ENCODE peak calls at places on chromosomes 7 and 10, in five cellular contexts. K is left ventricle myocardium inferior; I is activated CD8-positive, alpha-beta memory T cell treated with anti-CD3 and anti-CD28 coated beads for 24 hours; E is GM04503; T is HuH-7. H is an unnamed sample.

GRCh38 chr7:7707756-7708310 is 10.6 kb downstream of the RPA3 start:
- DNase-seq in K (no peak), I (no peak), E (no peak), T (no peak), H (no peak)

GRCh38 chr7:135929249-135929648 is 47.9 kb downstream of the MTPN start:
- DNase-seq in K (no peak), I (no peak), E (no peak), T (no peak), H (no peak)

GRCh38 chr7:9937944-9938631 is 1035.6 kb upstream of the PHF14 start:
- DNase-seq in K (no peak), I (no peak), E (no peak), T (no peak), H (no peak)

GRCh38 chr10:75000748-75001321 is 110.6 kb upstream of the SAMD8 start:
- DNase-seq in K (no peak), I (no peak), E (no peak), T (no peak), H (no peak)

GRCh38 chr7:130946110-130946509 is 212.1 kb upstream of the KLF14 start:
- DNase-seq in K (no peak), I (no peak), E (no peak), T (no peak), H (no peak)

GRCh38 chr10:71657604-71658348 is 61.8 kb downstream of the C10orf105 start:
- DNase-seq in K (no peak), I (no peak), E (no peak), T (no peak), H (no peak)

GRCh38 chr7:98826811-98827231 is 43.0 kb downstream of the TMEM130 start:
- DNase-seq in K (peak), I (no peak), E (no peak), T (no peak), H (no peak)

GRCh38 chr7:22179442-22179879 is 177.5 kb downstream of the RAPGEF5 start:
- DNase-seq in K (no peak), I (no peak), E (no peak), T (no peak), H (no peak)

GRCh38 chr10:122097935-122098334 is 109.0 kb downstream of the TACC2 start:
- DNase-seq in K (no peak), I (no peak), E (no peak), T (no peak), H (no peak)

GRCh38 chr7:150406565-150407421 is 27.7 kb downstream of the ZNF775 start:
- DNase-seq in K (no peak), I (peak), E (no peak), T (peak), H (no peak)

GRCh38 chr10:119377905-119378736 is 164.4 kb downstream of the RGS10 start:
- DNase-seq in K (peak), I (no peak), E (no peak), T (no peak), H (no peak)

GRCh38 chr10:32349199-32349585 is 2.2 kb upstream of the EPC1 start:
- DNase-seq in K (no peak), I (no peak), E (no peak), T (no peak), H (no peak)

GRCh38 chr7:69843653-69844052 is 245.4 kb downstream of the AUTS2 start:
- DNase-seq in K (no peak), I (no peak), E (no peak), T (no peak), H (no peak)

GRCh38 chr10:64079341-64079740 is 558.1 kb downstream of the REEP3 start:
- DNase-seq in K (no peak), I (no peak), E (no peak), T (no peak), H (no peak)

GRCh38 chr7:42744746-42745145 is 167.1 kb downstream of the C7orf25 start:
- DNase-seq in K (no peak), I (no peak), E (no peak), T (no peak), H (no peak)

GRCh38 chr7:27947581-27948278 is 207.8 kb downstream of the TAX1BP1 start:
- DNase-seq in K (no peak), I (no peak), E (no peak), T (no peak), H (no peak)

GRCh38 chr10:101123085-101123814 is 7.8 kb upstream of the TLX1 start:
- DNase-seq in K (no peak), I (no peak), E (no peak), T (no peak), H (no peak)

GRCh38 chr7:48298779-48299178 is 127.5 kb downstream of the ABCA13 start:
- DNase-seq in K (no peak), I (no peak), E (no peak), T (no peak), H (no peak)

GRCh38 chr7:134175724-134176350 is 48.7 kb downstream of the LRGUK start:
- DNase-seq in K (no peak), I (no peak), E (no peak), T (no peak), H (no peak)

GRCh38 chr7:151003572-151003971 is 12.8 kb downstream of the NOS3 start:
- DNase-seq in K (no peak), I (no peak), E (no peak), T (no peak), H (no peak)

GRCh38 chr7:104341545-104341944 is 13.1 kb downstream of the LHFPL3 start:
- DNase-seq in K (no peak), I (no peak), E (no peak), T (peak), H (no peak)

GRCh38 chr10:72344932-72345331 is 9.8 kb downstream of the DNAJB12 start:
- DNase-seq in K (no peak), I (peak), E (no peak), T (no peak), H (no peak)

GRCh38 chr7:102009628-102010027 is 192.2 kb downstream of the CUX1 start:
- DNase-seq in K (no peak), I (no peak), E (no peak), T (no peak), H (no peak)

GRCh38 chr10:89574348-89574747 is 39.0 kb upstream of the SLC16A12 start:
- DNase-seq in K (no peak), I (no peak), E (no peak), T (no peak), H (no peak)

GRCh38 chr10:35640951-35641429 is 1.1 kb downstream of the FZD8 start:
- DNase-seq in K (peak), I (peak), E (no peak), T (peak), H (peak)